ENCODE peak calls at places on chromosomes 4 and X, in seven cellular contexts. One of them, this sample, is unnamed.

GRCh38 chr4:148447672-148448071 is 5.5 kb upstream of the NR3C2 start:
- DNase-seq in activated T-cell treated with anti-CD3 and anti-CD28 coated beads, Interleukin-2, amount 50 U/mL, for 72 hours: no peak
- DNase-seq in activated CD8-positive, alpha-beta memory T cell treated with anti-CD3 and anti-CD28 coated beads, Interleukin-2, amount 50 U/mL, for 4 hours: peak; percentile 33
- DNase-seq in aorta: no peak
- DNase-seq in ovary: peak; percentile 31
- DNase-seq in endothelial cell: no peak
- DNase-seq in posterior vena cava: no peak
- DNase-seq in this sample: no peak

GRCh38 chr4:158056689-158057245 is 116.1 kb downstream of the GASK1B start:
- DNase-seq in activated T-cell treated with anti-CD3 and anti-CD28 coated beads, Interleukin-2, amount 50 U/mL, for 72 hours: no peak
- DNase-seq in activated CD8-positive, alpha-beta memory T cell treated with anti-CD3 and anti-CD28 coated beads, Interleukin-2, amount 50 U/mL, for 4 hours: no peak
- DNase-seq in aorta: no peak
- DNase-seq in ovary: no peak
- DNase-seq in endothelial cell: no peak
- DNase-seq in posterior vena cava: no peak
- DNase-seq in this sample: no peak

GRCh38 chrX:39815621-39816020 is 282.1 kb downstream of the BCOR start:
- DNase-seq in activated T-cell treated with anti-CD3 and anti-CD28 coated beads, Interleukin-2, amount 50 U/mL, for 72 hours: peak; percentile 63
- DNase-seq in activated CD8-positive, alpha-beta memory T cell treated with anti-CD3 and anti-CD28 coated beads, Interleukin-2, amount 50 U/mL, for 4 hours: no peak
- DNase-seq in aorta: no peak
- DNase-seq in ovary: no peak
- DNase-seq in endothelial cell: no peak
- DNase-seq in posterior vena cava: no peak
- DNase-seq in this sample: peak; percentile 48

GRCh38 chrX:112868586-112868985 is 28.0 kb upstream of the AMOT start:
- DNase-seq in activated T-cell treated with anti-CD3 and anti-CD28 coated beads, Interleukin-2, amount 50 U/mL, for 72 hours: no peak
- DNase-seq in activated CD8-positive, alpha-beta memory T cell treated with anti-CD3 and anti-CD28 coated beads, Interleukin-2, amount 50 U/mL, for 4 hours: no peak
- DNase-seq in aorta: no peak
- DNase-seq in ovary: no peak
- DNase-seq in endothelial cell: no peak
- DNase-seq in posterior vena cava: no peak
- DNase-seq in this sample: no peak

GRCh38 chrX:79161655-79162054 is 17.2 kb downstream of the GPR174 start:
- DNase-seq in activated T-cell treated with anti-CD3 and anti-CD28 coated beads, Interleukin-2, amount 50 U/mL, for 72 hours: peak; percentile 50
- DNase-seq in activated CD8-positive, alpha-beta memory T cell treated with anti-CD3 and anti-CD28 coated beads, Interleukin-2, amount 50 U/mL, for 4 hours: peak; percentile 32
- DNase-seq in aorta: no peak
- DNase-seq in ovary: no peak
- DNase-seq in endothelial cell: no peak
- DNase-seq in posterior vena cava: no peak
- DNase-seq in this sample: no peak

GRCh38 chr4:111678466-111678865 is 466.8 kb upstream of the FAM241A start:
- DNase-seq in activated T-cell treated with anti-CD3 and anti-CD28 coated beads, Interleukin-2, amount 50 U/mL, for 72 hours: no peak
- DNase-seq in activated CD8-positive, alpha-beta memory T cell treated with anti-CD3 and anti-CD28 coated beads, Interleukin-2, amount 50 U/mL, for 4 hours: no peak
- DNase-seq in aorta: no peak
- DNase-seq in ovary: no peak
- DNase-seq in endothelial cell: no peak
- DNase-seq in posterior vena cava: no peak
- DNase-seq in this sample: no peak

GRCh38 chr4:105637409-105638258 is 70.9 kb downstream of the INTS12 start:
- DNase-seq in activated T-cell treated with anti-CD3 and anti-CD28 coated beads, Interleukin-2, amount 50 U/mL, for 72 hours: no peak
- DNase-seq in activated CD8-positive, alpha-beta memory T cell treated with anti-CD3 and anti-CD28 coated beads, Interleukin-2, amount 50 U/mL, for 4 hours: no peak
- DNase-seq in aorta: peak; percentile 78
- DNase-seq in ovary: peak; percentile 38
- DNase-seq in endothelial cell: no peak
- DNase-seq in posterior vena cava: peak; percentile 85
- DNase-seq in this sample: no peak

GRCh38 chrX:69603566-69604194 is 12.2 kb upstream of the EDA start:
- DNase-seq in activated T-cell treated with anti-CD3 and anti-CD28 coated beads, Interleukin-2, amount 50 U/mL, for 72 hours: no peak
- DNase-seq in activated CD8-positive, alpha-beta memory T cell treated with anti-CD3 and anti-CD28 coated beads, Interleukin-2, amount 50 U/mL, for 4 hours: no peak
- DNase-seq in aorta: no peak
- DNase-seq in ovary: peak; percentile 19
- DNase-seq in endothelial cell: no peak
- DNase-seq in posterior vena cava: no peak
- DNase-seq in this sample: no peak

GRCh38 chr4:155854597-155855226 is 11.4 kb downstream of the ASIC5 start:
- DNase-seq in activated T-cell treated with anti-CD3 and anti-CD28 coated beads, Interleukin-2, amount 50 U/mL, for 72 hours: no peak
- DNase-seq in activated CD8-positive, alpha-beta memory T cell treated with anti-CD3 and anti-CD28 coated beads, Interleukin-2, amount 50 U/mL, for 4 hours: no peak
- DNase-seq in aorta: no peak
- DNase-seq in ovary: no peak
- DNase-seq in endothelial cell: no peak
- DNase-seq in posterior vena cava: no peak
- DNase-seq in this sample: no peak

GRCh38 chr4:28287837-28288236 is 1427.2 kb downstream of the STIM2 start:
- DNase-seq in activated T-cell treated with anti-CD3 and anti-CD28 coated beads, Interleukin-2, amount 50 U/mL, for 72 hours: no peak
- DNase-seq in activated CD8-positive, alpha-beta memory T cell treated with anti-CD3 and anti-CD28 coated beads, Interleukin-2, amount 50 U/mL, for 4 hours: no peak
- DNase-seq in aorta: no peak
- DNase-seq in ovary: no peak
- DNase-seq in endothelial cell: no peak
- DNase-seq in posterior vena cava: peak; percentile 78
- DNase-seq in this sample: peak; percentile 60

GRCh38 chr4:121227254-121227867 is 63.2 kb upstream of the TNIP3 start:
- DNase-seq in activated T-cell treated with anti-CD3 and anti-CD28 coated beads, Interleukin-2, amount 50 U/mL, for 72 hours: no peak
- DNase-seq in activated CD8-positive, alpha-beta memory T cell treated with anti-CD3 and anti-CD28 coated beads, Interleukin-2, amount 50 U/mL, for 4 hours: no peak
- DNase-seq in aorta: no peak
- DNase-seq in ovary: no peak
- DNase-seq in endothelial cell: no peak
- DNase-seq in posterior vena cava: no peak
- DNase-seq in this sample: no peak

GRCh38 chrX:109732319-109732779 is 708 bp downstream of the ACSL4 start:
- DNase-seq in activated T-cell treated with anti-CD3 and anti-CD28 coated beads, Interleukin-2, amount 50 U/mL, for 72 hours: peak; percentile 24
- DNase-seq in activated CD8-positive, alpha-beta memory T cell treated with anti-CD3 and anti-CD28 coated beads, Interleukin-2, amount 50 U/mL, for 4 hours: no peak
- DNase-seq in aorta: no peak
- DNase-seq in ovary: no peak
- DNase-seq in endothelial cell: peak; percentile 6
- DNase-seq in posterior vena cava: no peak
- DNase-seq in this sample: no peak

GRCh38 chr4:189313861-189314513 is 626.7 kb upstream of the FRG1 start:
- DNase-seq in activated T-cell treated with anti-CD3 and anti-CD28 coated beads, Interleukin-2, amount 50 U/mL, for 72 hours: no peak
- DNase-seq in activated CD8-positive, alpha-beta memory T cell treated with anti-CD3 and anti-CD28 coated beads, Interleukin-2, amount 50 U/mL, for 4 hours: no peak
- DNase-seq in aorta: no peak
- DNase-seq in ovary: no peak
- DNase-seq in endothelial cell: no peak
- DNase-seq in posterior vena cava: no peak
- DNase-seq in this sample: peak; percentile 25

GRCh38 chrX:45517090-45517973 is 316.7 kb upstream of the DIPK2B start:
- DNase-seq in activated T-cell treated with anti-CD3 and anti-CD28 coated beads, Interleukin-2, amount 50 U/mL, for 72 hours: no peak
- DNase-seq in activated CD8-positive, alpha-beta memory T cell treated with anti-CD3 and anti-CD28 coated beads, Interleukin-2, amount 50 U/mL, for 4 hours: no peak
- DNase-seq in aorta: no peak
- DNase-seq in ovary: no peak
- DNase-seq in endothelial cell: no peak
- DNase-seq in posterior vena cava: no peak
- DNase-seq in this sample: peak; percentile 29

GRCh38 chr4:67909910-67910905 is 26.4 kb upstream of the TMPRSS11D start:
- DNase-seq in activated T-cell treated with anti-CD3 and anti-CD28 coated beads, Interleukin-2, amount 50 U/mL, for 72 hours: no peak
- DNase-seq in activated CD8-positive, alpha-beta memory T cell treated with anti-CD3 and anti-CD28 coated beads, Interleukin-2, amount 50 U/mL, for 4 hours: no peak
- DNase-seq in aorta: no peak
- DNase-seq in ovary: no peak
- DNase-seq in endothelial cell: no peak
- DNase-seq in posterior vena cava: no peak
- DNase-seq in this sample: no peak

GRCh38 chrX:69289046-69289838 is 124.0 kb upstream of the PJA1 start:
- DNase-seq in activated T-cell treated with anti-CD3 and anti-CD28 coated beads, Interleukin-2, amount 50 U/mL, for 72 hours: no peak
- DNase-seq in activated CD8-positive, alpha-beta memory T cell treated with anti-CD3 and anti-CD28 coated beads, Interleukin-2, amount 50 U/mL, for 4 hours: no peak
- DNase-seq in aorta: no peak
- DNase-seq in ovary: no peak
- DNase-seq in endothelial cell: no peak
- DNase-seq in posterior vena cava: no peak
- DNase-seq in this sample: no peak

GRCh38 chr4:68905598-68906237 is 45.9 kb downstream of the UGT2A3 start:
- DNase-seq in activated T-cell treated with anti-CD3 and anti-CD28 coated beads, Interleukin-2, amount 50 U/mL, for 72 hours: no peak
- DNase-seq in activated CD8-positive, alpha-beta memory T cell treated with anti-CD3 and anti-CD28 coated beads, Interleukin-2, amount 50 U/mL, for 4 hours: no peak
- DNase-seq in aorta: no peak
- DNase-seq in ovary: no peak
- DNase-seq in endothelial cell: no peak
- DNase-seq in posterior vena cava: no peak
- DNase-seq in this sample: peak; percentile 27

GRCh38 chrX:149495573-149496071 is 9.5 kb downstream of the IDS start:
- DNase-seq in activated T-cell treated with anti-CD3 and anti-CD28 coated beads, Interleukin-2, amount 50 U/mL, for 72 hours: no peak
- DNase-seq in activated CD8-positive, alpha-beta memory T cell treated with anti-CD3 and anti-CD28 coated beads, Interleukin-2, amount 50 U/mL, for 4 hours: no peak
- DNase-seq in aorta: no peak
- DNase-seq in ovary: no peak
- DNase-seq in endothelial cell: no peak
- DNase-seq in posterior vena cava: no peak
- DNase-seq in this sample: peak; percentile 86

GRCh38 chr4:15231265-15232091 is 196.4 kb upstream of the C1QTNF7 start:
- DNase-seq in activated T-cell treated with anti-CD3 and anti-CD28 coated beads, Interleukin-2, amount 50 U/mL, for 72 hours: peak; percentile 75
- DNase-seq in activated CD8-positive, alpha-beta memory T cell treated with anti-CD3 and anti-CD28 coated beads, Interleukin-2, amount 50 U/mL, for 4 hours: peak; percentile 72
- DNase-seq in aorta: peak; percentile 87
- DNase-seq in ovary: peak; percentile 92
- DNase-seq in endothelial cell: peak; percentile 82
- DNase-seq in posterior vena cava: peak; percentile 88
- DNase-seq in this sample: no peak

GRCh38 chr4:1802151-1802715 is 9.1 kb downstream of the FGFR3 start:
- DNase-seq in activated T-cell treated with anti-CD3 and anti-CD28 coated beads, Interleukin-2, amount 50 U/mL, for 72 hours: no peak
- DNase-seq in activated CD8-positive, alpha-beta memory T cell treated with anti-CD3 and anti-CD28 coated beads, Interleukin-2, amount 50 U/mL, for 4 hours: no peak
- DNase-seq in aorta: no peak
- DNase-seq in ovary: no peak
- DNase-seq in endothelial cell: no peak
- DNase-seq in posterior vena cava: no peak
- DNase-seq in this sample: no peak

GRCh38 chr4:145179201-145179860 is 1.1 kb downstream of the OTUD4 start:
- DNase-seq in activated T-cell treated with anti-CD3 and anti-CD28 coated beads, Interleukin-2, amount 50 U/mL, for 72 hours: peak; percentile 83
- DNase-seq in activated CD8-positive, alpha-beta memory T cell treated with anti-CD3 and anti-CD28 coated beads, Interleukin-2, amount 50 U/mL, for 4 hours: peak; percentile 83
- DNase-seq in aorta: peak; percentile 93
- DNase-seq in ovary: peak; percentile 65
- DNase-seq in endothelial cell: peak; percentile 51
- DNase-seq in posterior vena cava: peak; percentile 93
- DNase-seq in this sample: peak; percentile 94

GRCh38 chr4:9927317-9928007 is 93.8 kb downstream of the SLC2A9 start:
- DNase-seq in activated T-cell treated with anti-CD3 and anti-CD28 coated beads, Interleukin-2, amount 50 U/mL, for 72 hours: no peak
- DNase-seq in activated CD8-positive, alpha-beta memory T cell treated with anti-CD3 and anti-CD28 coated beads, Interleukin-2, amount 50 U/mL, for 4 hours: no peak
- DNase-seq in aorta: no peak
- DNase-seq in ovary: no peak
- DNase-seq in endothelial cell: no peak
- DNase-seq in posterior vena cava: peak; percentile 5
- DNase-seq in this sample: no peak

GRCh38 chrX:69093960-69094935 is 71.0 kb downstream of the PJA1 start:
- DNase-seq in activated T-cell treated with anti-CD3 and anti-CD28 coated beads, Interleukin-2, amount 50 U/mL, for 72 hours: peak; percentile 33
- DNase-seq in activated CD8-positive, alpha-beta memory T cell treated with anti-CD3 and anti-CD28 coated beads, Interleukin-2, amount 50 U/mL, for 4 hours: peak; percentile 20
- DNase-seq in aorta: no peak
- DNase-seq in ovary: peak; percentile 59
- DNase-seq in endothelial cell: peak; percentile 43
- DNase-seq in posterior vena cava: no peak
- DNase-seq in this sample: peak; percentile 93

GRCh38 chrX:13533726-13534125 is 35.7 kb upstream of the EGFL6 start:
- DNase-seq in activated T-cell treated with anti-CD3 and anti-CD28 coated beads, Interleukin-2, amount 50 U/mL, for 72 hours: no peak
- DNase-seq in activated CD8-positive, alpha-beta memory T cell treated with anti-CD3 and anti-CD28 coated beads, Interleukin-2, amount 50 U/mL, for 4 hours: no peak
- DNase-seq in aorta: no peak
- DNase-seq in ovary: no peak
- DNase-seq in endothelial cell: no peak
- DNase-seq in posterior vena cava: no peak
- DNase-seq in this sample: no peak

GRCh38 chrX:136204571-136204970 is 46.6 kb downstream of the MAP7D3 start:
- DNase-seq in activated T-cell treated with anti-CD3 and anti-CD28 coated beads, Interleukin-2, amount 50 U/mL, for 72 hours: no peak
- DNase-seq in activated CD8-positive, alpha-beta memory T cell treated with anti-CD3 and anti-CD28 coated beads, Interleukin-2, amount 50 U/mL, for 4 hours: no peak
- DNase-seq in aorta: no peak
- DNase-seq in ovary: peak; percentile 45
- DNase-seq in endothelial cell: peak; percentile 11
- DNase-seq in posterior vena cava: no peak
- DNase-seq in this sample: peak; percentile 81

GRCh38 chrX:123720486-123720885 is 12.4 kb downstream of the THOC2 start:
- DNase-seq in activated T-cell treated with anti-CD3 and anti-CD28 coated beads, Interleukin-2, amount 50 U/mL, for 72 hours: no peak
- DNase-seq in activated CD8-positive, alpha-beta memory T cell treated with anti-CD3 and anti-CD28 coated beads, Interleukin-2, amount 50 U/mL, for 4 hours: no peak
- DNase-seq in aorta: no peak
- DNase-seq in ovary: no peak
- DNase-seq in endothelial cell: no peak
- DNase-seq in posterior vena cava: no peak
- DNase-seq in this sample: no peak